ENCODE peak calls at places on chromosomes 16 and 17, in seven cellular contexts. K is left ventricle myocardium inferior, Z is transverse colon, F is cardiac fibroblast, U is lung, Q is upper lobe of right lung, V is hepatocyte. C is an unnamed sample.

GRCh38 chr17:62724398-62725146 is 83.5 kb downstream of the MARCHF10 start:
- DNase-seq in K (no peak), Z (peak), F (no peak), U (no peak), Q (no peak), V (no peak), C (no peak)

GRCh38 chr17:40452074-40452787 is 9.0 kb downstream of the IGFBP4 start:
- DNase-seq in K (no peak), Z (no peak), F (peak), U (no peak), Q (no peak), V (peak), C (peak)

GRCh38 chr16:69787883-69788282 is 25.8 kb downstream of the WWP2 start:
- DNase-seq in K (no peak), Z (peak), F (no peak), U (no peak), Q (peak), V (peak), C (no peak)

GRCh38 chr17:46035112-46035818 is 36.2 kb downstream of the STH start:
- DNase-seq in K (no peak), Z (no peak), F (no peak), U (no peak), Q (no peak), V (no peak), C (no peak)

GRCh38 chr17:3035968-3036280 is 27.5 kb downstream of the OR1D5 start:
- DNase-seq in K (no peak), Z (no peak), F (no peak), U (no peak), Q (no peak), V (no peak), C (no peak)

GRCh38 chr17:48545022-48545376 is at the start of gene HOXB2:
- DNase-seq in K (peak), Z (no peak), F (peak), U (no peak), Q (no peak), V (no peak), C (no peak)

GRCh38 chr17:45994987-45995386 is 4.1 kb upstream of the STH start:
- DNase-seq in K (no peak), Z (no peak), F (no peak), U (no peak), Q (no peak), V (no peak), C (no peak)

GRCh38 chr17:79169861-79170260 is 95.2 kb downstream of the ENGASE start:
- DNase-seq in K (no peak), Z (no peak), F (no peak), U (no peak), Q (no peak), V (no peak), C (no peak)

GRCh38 chr17:16888413-16889087 is 83.4 kb downstream of the TNFRSF13B start:
- DNase-seq in K (no peak), Z (no peak), F (no peak), U (no peak), Q (no peak), V (no peak), C (no peak)

GRCh38 chr17:74919440-74920305 is 3.4 kb downstream of the USH1G start:
- DNase-seq in K (no peak), Z (no peak), F (peak), U (no peak), Q (no peak), V (no peak), C (no peak)

GRCh38 chr17:80882926-80883685 is 108.5 kb upstream of the CHMP6 start:
- DNase-seq in K (no peak), Z (no peak), F (no peak), U (no peak), Q (no peak), V (no peak), C (no peak)

DNA sequence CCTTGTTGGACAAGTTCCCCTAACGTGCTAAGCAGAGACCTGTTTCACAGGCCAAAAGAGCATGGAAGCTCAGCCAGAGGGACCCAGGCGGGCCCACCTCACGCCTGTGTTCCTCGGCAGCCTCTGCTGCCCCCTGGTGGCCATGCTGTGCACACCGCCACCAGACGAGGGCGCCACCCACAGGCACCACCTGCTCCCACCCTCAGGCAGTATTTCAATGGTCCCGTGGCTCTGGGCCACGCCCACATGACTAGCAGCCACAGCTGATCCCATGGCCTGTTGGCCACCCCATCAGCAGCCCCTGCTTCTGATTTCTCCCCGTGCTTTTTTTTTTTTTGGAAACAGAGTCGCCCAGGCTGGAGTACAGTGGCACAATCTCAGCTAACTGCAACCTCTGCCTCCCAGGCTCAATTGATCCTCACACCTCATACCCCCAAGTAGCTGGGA is 18.9 kb downstream of the MPG start:
- DNase-seq in K (peak), Z (peak), F (peak), U (peak), Q (peak), V (peak), C (no peak)
- TF ChIP-seq CTCF in K (peak), Z (peak), F (peak), U (peak), Q (peak), V (peak), C (peak)

DNA sequence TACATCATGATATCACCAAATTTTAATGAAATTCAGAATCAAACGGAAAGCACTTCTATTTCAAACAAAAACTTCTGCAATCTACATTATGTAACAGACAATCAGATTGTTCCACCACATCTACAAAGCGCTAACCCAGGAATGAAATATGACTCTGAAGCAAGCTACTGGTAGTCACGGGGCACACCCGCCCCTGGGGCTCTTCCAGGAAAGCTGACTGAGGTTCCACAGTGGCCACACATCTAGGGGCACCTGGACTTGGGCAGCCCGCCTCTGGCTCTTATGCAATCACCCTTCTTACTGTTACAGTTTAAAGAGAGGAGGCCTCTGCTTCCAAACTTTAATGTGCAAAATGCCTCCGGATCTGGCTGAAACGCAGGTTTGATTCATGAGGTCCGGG is 27.5 kb downstream of the ZCCHC14 start:
- DNase-seq in K (peak), Z (peak), F (peak), U (peak), Q (peak), V (peak), C (peak)
- H3K4me3 ChIP-seq in K (peak), Z (no peak), F (no peak), U (no peak), Q (peak), V (no peak), C (no peak)

GRCh38 chr17:60164164-60164563 is 14.4 kb downstream of the CA4 start:
- DNase-seq in K (no peak), Z (no peak), F (no peak), U (no peak), Q (no peak), V (no peak), C (no peak)

GRCh38 chr17:60163108-60163784 is 13.5 kb downstream of the CA4 start:
- DNase-seq in K (peak), Z (no peak), F (no peak), U (no peak), Q (peak), V (peak), C (no peak)

GRCh38 chr17:60165976-60166375 is 16.2 kb downstream of the CA4 start:
- DNase-seq in K (no peak), Z (peak), F (no peak), U (no peak), Q (no peak), V (peak), C (no peak)

GRCh38 chr17:60164697-60165096 is 14.9 kb downstream of the CA4 start:
- DNase-seq in K (no peak), Z (no peak), F (no peak), U (no peak), Q (peak), V (no peak), C (no peak)

GRCh38 chr17:60165223-60165622 is 15.4 kb downstream of the CA4 start:
- DNase-seq in K (no peak), Z (no peak), F (no peak), U (no peak), Q (no peak), V (no peak), C (no peak)
- TF ChIP-seq CTCF in K (no peak), Z (no peak), F (peak), U (no peak), Q (no peak), V (no peak), C (no peak)

GRCh38 chr17:58006924-58007780 is at the start of gene SRSF1:
- DNase-seq in K (peak), Z (peak), F (peak), U (peak), Q (peak), V (peak), C (peak)

GRCh38 chr17:58004060-58004459 is 3.0 kb downstream of the SRSF1 start:
- DNase-seq in K (no peak), Z (no peak), F (no peak), U (no peak), Q (no peak), V (no peak), C (no peak)

GRCh38 chr17:58006563-58006923 is 503 bp downstream of the SRSF1 start:
- DNase-seq in K (peak), Z (peak), F (peak), U (peak), Q (peak), V (peak), C (no peak)

GRCh38 chr17:58005728-58006562 is 1.1 kb downstream of the SRSF1 start:
- DNase-seq in K (no peak), Z (no peak), F (no peak), U (no peak), Q (no peak), V (no peak), C (no peak)

DNA sequence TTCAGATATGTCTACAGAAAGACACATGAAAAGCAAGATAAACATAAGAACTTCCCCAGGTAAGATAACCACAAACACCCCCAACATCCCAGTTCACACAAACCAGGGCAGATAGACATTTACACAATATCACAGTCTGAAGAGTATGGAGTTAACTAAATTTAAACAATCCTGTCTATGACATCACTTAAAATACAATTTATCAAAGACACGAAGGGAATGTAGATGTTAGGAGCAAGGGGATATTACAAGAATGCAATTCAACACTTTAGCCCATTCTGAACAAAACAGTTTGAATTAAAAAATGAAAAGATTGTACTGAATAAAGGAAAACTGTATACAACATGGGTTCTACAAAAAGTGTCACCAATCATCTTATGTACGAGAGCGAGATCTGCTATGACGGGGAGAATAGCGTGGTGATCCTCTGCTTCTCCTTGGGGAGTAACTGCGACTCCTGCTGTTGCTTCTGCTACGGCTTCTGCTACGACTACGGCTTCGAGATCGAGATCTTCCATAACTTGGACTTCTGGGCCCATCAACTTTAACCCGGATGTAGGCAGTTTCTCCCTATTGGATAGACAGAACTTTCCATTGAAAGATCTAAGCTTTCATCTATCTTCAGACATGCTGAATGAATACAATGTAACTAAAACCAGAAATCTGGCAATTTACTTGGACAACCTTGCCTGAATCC is 1.9 kb downstream of the SRSF1 start:
- DNase-seq in K (no peak), Z (no peak), F (no peak), U (no peak), Q (no peak), V (no peak), C (no peak)
- H3K4me3 ChIP-seq in K (peak), Z (peak), F (peak), U (peak), Q (peak), V (peak), C (peak)

GRCh38 chr17:54172654-54173316 is 350.1 kb downstream of the KIF2B start:
- DNase-seq in K (no peak), Z (no peak), F (peak), U (no peak), Q (no peak), V (peak), C (no peak)
- TF ChIP-seq CTCF in K (peak), Z (no peak), F (peak), U (peak), Q (peak), V (peak), C (no peak)

GRCh38 chr17:32265192-32265895 is at the start of gene RHBDL3:
- DNase-seq in K (peak), Z (peak), F (no peak), U (no peak), Q (no peak), V (no peak), C (no peak)

GRCh38 chr17:32264140-32264799 is 1.4 kb upstream of the RHBDL3 start:
- DNase-seq in K (no peak), Z (no peak), F (no peak), U (no peak), Q (no peak), V (no peak), C (no peak)

GRCh38 chr17:32264823-32265191 is 825 bp upstream of the RHBDL3 start:
- DNase-seq in K (no peak), Z (no peak), F (no peak), U (no peak), Q (no peak), V (no peak), C (no peak)

GRCh38 chr17:32266389-32267269 is 997 bp downstream of the RHBDL3 start:
- DNase-seq in K (no peak), Z (no peak), F (no peak), U (no peak), Q (no peak), V (no peak), C (no peak)

GRCh38 chr17:32265896-32266388 is 310 bp downstream of the RHBDL3 start:
- DNase-seq in K (no peak), Z (no peak), F (no peak), U (no peak), Q (no peak), V (no peak), C (no peak)
- H3K4me3 ChIP-seq in K (peak), Z (peak), F (peak), U (peak), Q (peak), V (peak), C (peak)

GRCh38 chr16:71461686-71462648 is at the start of gene ZNF23:
- DNase-seq in K (peak), Z (peak), F (peak), U (peak), Q (peak), V (peak), C (no peak)
- TF ChIP-seq CTCF in K (peak), Z (peak), F (no peak), U (no peak), Q (no peak), V (peak), C (no peak)